ENCODE peak calls at places on chromosomes 3 and 15, in four cellular contexts. T, B, U and L are unnamed samples.

GRCh38 chr15:100809151-100809550 is 70.5 kb upstream of the ALDH1A3 start:
- DNase-seq in B (no peak), U (no peak), T (no peak), L (no peak)

GRCh38 chr3:112739252-112739945 is 98.5 kb upstream of the CCDC80 start:
- DNase-seq in U (no peak), T (no peak), B (no peak), L (no peak)

GRCh38 chr3:9703736-9704342 is at the start of gene CPNE9:
- DNase-seq in T (no peak), U (no peak), B (peak; percentile 48), L (no peak)

GRCh38 chr3:156304406-156304805 is 184.0 kb downstream of the KCNAB1 start:
- DNase-seq in U (no peak), B (no peak), T (no peak), L (no peak)

GRCh38 chr3:129950318-129951046 is 24.0 kb upstream of the TRH start:
- DNase-seq in T (no peak), U (no peak), B (no peak), L (no peak)

GRCh38 chr3:128390867-128391266 is 75.8 kb downstream of the DNAJB8 start:
- DNase-seq in B (no peak), U (no peak), T (no peak), L (no peak)

GRCh38 chr3:143648708-143649107 is 199.6 kb downstream of the SLC9A9 start:
- DNase-seq in U (no peak), B (peak; percentile 31), T (no peak), L (peak; percentile 42)

GRCh38 chr3:75136100-75136897 is 521.8 kb upstream of the CNTN3 start:
- DNase-seq in B (no peak), T (peak; percentile 24), U (no peak), L (no peak)

GRCh38 chr3:39147711-39148115 is 5.7 kb downstream of the CSRNP1 start:
- DNase-seq in B (no peak), U (no peak), T (no peak), L (no peak)

GRCh38 chr3:139122221-139122581 is 77.5 kb upstream of the PRR23C start:
- DNase-seq in T (no peak), B (no peak), U (no peak), L (no peak)

GRCh38 chr3:100209948-100210776 is 50.6 kb upstream of the TBC1D23 start:
- DNase-seq in T (peak; percentile 9), U (peak; percentile 36), B (no peak), L (no peak)

GRCh38 chr3:100777271-100777670 is 68.0 kb downstream of the TFG start:
- DNase-seq in U (no peak), T (no peak), B (no peak), L (no peak)

GRCh38 chr15:31571676-31572075 is 245.0 kb downstream of the KLF13 start:
- DNase-seq in U (no peak), T (no peak), B (no peak), L (no peak)

GRCh38 chr3:100954199-100954935 is 38.9 kb downstream of the ABI3BP start:
- DNase-seq in T (no peak), B (no peak), U (no peak), L (no peak)

GRCh38 chr3:4906107-4906621 is 73.1 kb upstream of the BHLHE40 start:
- DNase-seq in T (no peak), U (no peak), B (no peak), L (no peak)

GRCh38 chr15:88337993-88338392 is 81.5 kb upstream of the NTRK3 start:
- DNase-seq in U (no peak), B (no peak), T (no peak), L (no peak)

GRCh38 chr15:75994220-75994619 is 18.0 kb downstream of the NRG4 start:
- DNase-seq in T (no peak), B (no peak), U (no peak), L (no peak)

GRCh38 chr3:181726351-181727121 is 14.8 kb downstream of the SOX2 start:
- DNase-seq in T (no peak), U (no peak), B (no peak), L (no peak)

GRCh38 chr15:36335659-36336058 is 243.8 kb upstream of the CDIN1 start:
- DNase-seq in U (no peak), T (no peak), B (no peak), L (no peak)

GRCh38 chr15:32898991-32899613 is 181.3 kb downstream of the GREM1 start:
- DNase-seq in T (no peak), U (no peak), B (no peak), L (peak; percentile 5)

GRCh38 chr3:45771166-45771775 is 25.1 kb downstream of the SLC6A20 start:
- DNase-seq in U (no peak), B (no peak), T (no peak), L (no peak)

GRCh38 chr3:58490860-58491501 is 915 bp upstream of the KCTD6 start:
- DNase-seq in B (no peak), T (no peak), U (no peak), L (no peak)

GRCh38 chr3:56889131-56889530 is 87.4 kb upstream of the ARHGEF3 start:
- DNase-seq in U (no peak), T (no peak), B (no peak), L (no peak)

GRCh38 chr3:59451041-59451763 is 401.4 kb upstream of the CFAP20DC start:
- DNase-seq in T (no peak), U (peak; percentile 97), B (no peak), L (no peak)

GRCh38 chr15:41286665-41287333 is 45.6 kb downstream of the OIP5 start:
- DNase-seq in U (no peak), T (no peak), B (no peak), L (no peak)

GRCh38 chr3:106860182-106860581 is 517.1 kb upstream of the CCDC54 start:
- DNase-seq in U (no peak), T (no peak), B (no peak), L (no peak)

GRCh38 chr15:99118258-99118632 is 13.4 kb downstream of the SYNM start:
- DNase-seq in U (no peak), B (no peak), T (no peak), L (no peak)

GRCh38 chr15:40345867-40346578 is 4.8 kb upstream of the PHGR1 start:
- DNase-seq in T (no peak), B (no peak), U (no peak), L (no peak)

GRCh38 chr3:107884719-107885460 is 205.9 kb downstream of the CD47 start:
- DNase-seq in B (no peak), U (no peak), T (no peak), L (no peak)

GRCh38 chr3:194184265-194184751 is 48.4 kb downstream of the HES1 start:
- DNase-seq in U (no peak), B (no peak), T (no peak), L (no peak)

GRCh38 chr3:72821170-72821781 is 27.0 kb downstream of the SHQ1 start:
- DNase-seq in U (no peak), T (no peak), B (no peak), L (no peak)

GRCh38 chr15:55802600-55803376 is 59.8 kb upstream of the PRTG start:
- DNase-seq in T (no peak), B (no peak), U (no peak), L (no peak)

GRCh38 chr3:183629546-183630301 is 5.7 kb upstream of the KLHL24 start:
- DNase-seq in T (no peak), B (no peak), U (no peak), L (no peak)
- TF ChIP-seq TARDBP in T (no peak), B (no peak), U (no peak), L (no peak)

DNA sequence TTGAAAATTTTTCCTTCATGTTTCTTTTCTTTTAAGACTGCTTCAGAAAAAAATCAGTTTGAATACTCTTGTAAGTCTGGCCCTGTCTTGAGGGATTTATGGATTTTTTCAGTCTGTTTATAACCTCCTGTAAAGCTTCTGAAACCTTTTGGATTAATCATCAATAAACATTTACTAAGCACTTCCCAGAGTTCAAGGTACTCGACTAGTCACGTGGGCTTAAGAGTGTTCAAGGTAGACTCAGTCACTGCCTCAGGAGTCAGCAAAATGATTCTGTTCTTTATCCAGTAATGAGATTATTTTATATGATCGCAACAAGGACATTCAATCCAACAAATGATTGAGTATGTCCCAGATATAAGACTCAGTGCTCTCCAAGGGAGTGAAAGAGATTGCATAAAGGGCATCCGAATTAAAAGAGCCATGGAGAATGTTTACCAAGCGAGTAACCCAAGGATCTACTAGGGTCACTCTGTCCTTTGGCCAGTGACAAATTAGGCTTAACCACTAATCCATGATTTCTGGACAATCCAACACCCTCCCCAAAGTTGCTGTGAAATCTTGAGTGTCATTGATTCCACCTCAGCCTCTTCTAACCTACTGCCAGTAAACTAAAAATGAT is 726.6 kb upstream of the NAALADL2 start:
- DNase-seq in T (peak; percentile 12), U (no peak), B (no peak), L (no peak)
- TF ChIP-seq FOXM1 in T (no peak), U (no peak), B (no peak), L (no peak)

DNA sequence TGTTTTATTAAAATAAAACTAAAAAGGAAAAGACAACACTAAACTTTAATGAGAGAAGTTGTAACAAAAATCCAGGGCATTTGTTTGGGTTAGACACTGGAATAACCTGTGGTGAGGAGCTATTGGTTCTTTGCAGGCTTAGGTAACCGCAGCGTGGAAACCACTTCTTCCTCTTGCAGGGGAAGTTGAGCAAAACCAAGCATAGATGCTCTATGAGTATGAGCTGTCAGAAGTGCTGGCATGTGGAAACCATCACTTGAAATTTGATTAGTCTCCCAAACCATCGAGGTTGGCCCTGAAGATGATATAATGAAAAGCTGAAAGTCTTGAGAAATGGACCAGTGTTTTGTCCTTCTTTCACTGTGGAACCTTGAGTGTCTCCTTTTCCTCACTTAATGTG is 127.1 kb upstream of the RBMS3 start:
- DNase-seq in U (peak; percentile 15), T (no peak), B (no peak), L (no peak)
- TF ChIP-seq TARDBP in U (no peak), T (no peak), B (no peak), L (no peak)

DNA sequence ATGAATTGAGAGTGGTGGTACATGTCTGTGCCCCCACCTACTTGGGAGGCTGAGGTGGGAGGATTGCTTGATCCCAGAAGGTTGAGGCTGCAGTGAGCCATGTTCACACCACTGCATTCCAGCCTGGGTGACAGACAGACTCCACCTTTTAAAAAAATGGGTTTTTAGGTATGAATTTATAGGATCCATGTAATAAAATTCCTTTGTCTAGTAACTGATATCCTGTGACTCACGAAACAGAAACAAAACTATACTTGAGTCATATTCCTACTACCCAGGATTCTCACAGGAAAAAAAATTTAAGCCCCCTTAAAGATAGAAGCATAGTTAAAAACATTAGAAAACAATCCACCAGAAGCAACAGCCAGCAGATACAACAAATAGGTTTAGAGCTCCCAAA is 10.0 kb upstream of the CRTC3 start:
- DNase-seq in U (no peak), T (no peak), B (no peak), L (no peak)
- TF ChIP-seq FOXM1 in U (no peak), T (no peak), B (no peak), L (no peak)

GRCh38 chr15:93231994-93232393 is 143.0 kb upstream of the RGMA start:
- DNase-seq in B (no peak), U (no peak), T (no peak), L (no peak)
- TF ChIP-seq TARDBP in B (no peak), U (no peak), T (no peak), L (no peak)